ENCODE peak calls at places on chromosomes 13 and 19, in four cellular contexts. Q, F, K and J are unnamed samples.

GRCh38 chr13:44368062-44368591 is 5.5 kb upstream of the SERP2 start:
- DNase-seq in K (no peak), F (no peak), Q (no peak), J (no peak)

GRCh38 chr13:79883216-79883615 is 402.3 kb downstream of the NDFIP2 start:
- DNase-seq in K (no peak), Q (no peak), F (no peak), J (no peak)

GRCh38 chr13:91609353-91609752 is 210.9 kb downstream of the GPC5 start:
- DNase-seq in Q (no peak), F (no peak), K (no peak), J (no peak)

GRCh38 chr13:110419946-110420345 is 112.9 kb downstream of the COL4A2 start:
- DNase-seq in F (no peak), K (no peak), Q (no peak), J (no peak)

GRCh38 chr19:29170554-29170953 is 42.4 kb downstream of the UQCRFS1 start:
- DNase-seq in F (no peak), Q (no peak), K (no peak), J (no peak)

GRCh38 chr13:48728876-48729275 is 75.1 kb downstream of the CYSLTR2 start:
- DNase-seq in Q (no peak), K (no peak), F (no peak), J (no peak)

GRCh38 chr13:48994731-48995130 is 19.0 kb downstream of the FNDC3A start:
- DNase-seq in K (no peak), Q (no peak), F (no peak), J (no peak)

GRCh38 chr13:109881961-109882558 is 95.7 kb upstream of the IRS2 start:
- DNase-seq in Q (no peak), K (no peak), F (no peak), J (no peak)

GRCh38 chr13:106048386-106048785 is 487.1 kb downstream of the EFNB2 start:
- DNase-seq in K (no peak), Q (no peak), F (no peak), J (no peak)

GRCh38 chr13:112635323-112635722 is 47.4 kb upstream of the TUBGCP3 start:
- DNase-seq in K (no peak), Q (no peak), F (no peak), J (no peak)

GRCh38 chr13:99316224-99316623 is 9.0 kb upstream of the GPR183 start:
- DNase-seq in K (no peak), Q (no peak), F (no peak), J (no peak)

GRCh38 chr13:100560498-100561215 is 27.9 kb downstream of the GGACT start:
- DNase-seq in K (no peak), F (peak; percentile 73), Q (no peak), J (peak; percentile 32)

GRCh38 chr13:49791214-49791752 is 1.2 kb downstream of the KPNA3 start:
- DNase-seq in Q (no peak), F (peak; percentile 51), K (peak; percentile 12), J (no peak)

GRCh38 chr19:41997851-41998229 is 3.8 kb upstream of the ATP1A3 start:
- DNase-seq in F (peak; percentile 40), Q (no peak), K (no peak), J (no peak)

GRCh38 chr19:23914402-23915286 is at the start of gene ZNF726:
- DNase-seq in K (peak; percentile 89), F (peak; percentile 96), Q (peak; percentile 84), J (peak; percentile 90)

GRCh38 chr19:45474191-45474940 is 6.6 kb downstream of the FOSB start:
- DNase-seq in Q (no peak), K (peak; percentile 36), F (no peak), J (no peak)